ENCODE peak calls at places on chromosomes 2 and 18, in five cellular contexts. E, Z, V, M and O are unnamed samples.

GRCh38 chr2:165899311-165899710 is 54.3 kb downstream of the TTC21B start:
- DNase-seq in V (no peak), Z (no peak), E (no peak), M (no peak), O (no peak)

GRCh38 chr2:240686460-240686859 is 3.8 kb upstream of the AQP12B start:
- DNase-seq in Z (no peak), V (no peak), M (no peak), E (no peak), O (no peak)

GRCh38 chr2:10297950-10298349 is 4.8 kb upstream of the HPCAL1 start:
- DNase-seq in E (no peak), V (no peak), Z (peak), M (no peak), O (no peak)

GRCh38 chr2:126808929-126809328 is 89.8 kb upstream of the TEX51 start:
- DNase-seq in M (no peak), Z (no peak), V (peak), E (no peak), O (no peak)

GRCh38 chr18:57569133-57569532 is 17.4 kb downstream of the FECH start:
- DNase-seq in E (no peak), Z (no peak), M (no peak), V (no peak), O (no peak)

GRCh38 chr2:187165936-187166335 is 282.1 kb downstream of the CALCRL start:
- DNase-seq in Z (no peak), V (no peak), M (no peak), E (no peak), O (no peak)

GRCh38 chr2:226334981-226335720 is 464.5 kb downstream of the IRS1 start:
- DNase-seq in Z (peak), V (no peak), E (no peak), M (no peak), O (no peak)

GRCh38 chr2:209431701-209432100 is 7.9 kb downstream of the MAP2 start:
- DNase-seq in Z (no peak), V (no peak), M (no peak), E (no peak), O (no peak)

GRCh38 chr2:197158591-197159550 is 151.7 kb downstream of the ANKRD44 start:
- DNase-seq in M (no peak), E (no peak), Z (peak), V (no peak), O (no peak)

GRCh38 chr2:85058619-85058941 is 74.6 kb upstream of the TCF7L1 start:
- DNase-seq in V (no peak), Z (peak), M (no peak), E (no peak), O (no peak)

GRCh38 chr2:219273887-219274391 is 5.2 kb upstream of the DNAJB2 start:
- DNase-seq in V (no peak), M (no peak), Z (no peak), E (no peak), O (no peak)

GRCh38 chr18:11736656-11737055 is 47.6 kb downstream of the GNAL start:
- DNase-seq in Z (no peak), E (no peak), V (no peak), M (no peak), O (no peak)

GRCh38 chr2:153834662-153835061 is 37.1 kb upstream of the GALNT13 start:
- DNase-seq in V (no peak), Z (peak), M (no peak), E (no peak), O (no peak)

GRCh38 chr2:240142859-240143258 is 2.4 kb upstream of the OTOS start:
- DNase-seq in E (no peak), M (no peak), Z (no peak), V (no peak), O (no peak)

GRCh38 chr2:47778698-47779415 is 4.1 kb upstream of the MSH6 start:
- DNase-seq in M (no peak), Z (no peak), E (no peak), V (no peak), O (no peak)

GRCh38 chr2:45714679-45715078 is 63.2 kb downstream of the PRKCE start:
- DNase-seq in M (no peak), E (no peak), Z (no peak), V (no peak), O (no peak)

GRCh38 chr2:118539290-118539689 is 308.2 kb downstream of the EN1 start:
- DNase-seq in E (peak), M (no peak), Z (peak), V (no peak), O (peak)

GRCh38 chr2:771538-771937 is 94.3 kb upstream of the TMEM18 start:
- DNase-seq in M (no peak), E (no peak), Z (no peak), V (no peak), O (no peak)

GRCh38 chr18:55189972-55190371 is 230.7 kb upstream of the CCDC68 start:
- DNase-seq in Z (no peak), E (no peak), M (no peak), V (peak), O (no peak)

GRCh38 chr2:201532686-201533304 is 81.3 kb downstream of the STRADB start:
- DNase-seq in Z (no peak), E (no peak), M (peak), V (no peak), O (no peak)

GRCh38 chr18:427005-427404 is 73.5 kb downstream of the COLEC12 start:
- DNase-seq in V (no peak), Z (no peak), E (no peak), M (no peak), O (no peak)

GRCh38 chr2:4780679-4781078 is 911.5 kb upstream of the SOX11 start:
- DNase-seq in Z (no peak), V (no peak), M (no peak), E (no peak), O (no peak)

GRCh38 chr2:15554525-15555218 is 6.5 kb downstream of the NBAS start:
- DNase-seq in M (no peak), V (no peak), Z (no peak), E (no peak), O (no peak)

GRCh38 chr2:161580426-161580825 is 43.8 kb upstream of the SLC4A10 start:
- DNase-seq in E (no peak), M (no peak), V (no peak), Z (no peak), O (no peak)

GRCh38 chr18:55319517-55319905 is 268.5 kb downstream of the TCF4 start:
- DNase-seq in Z (no peak), M (no peak), V (no peak), E (no peak), O (no peak)

GRCh38 chr2:32357545-32358482 is 991 bp downstream of the BIRC6 start:
- DNase-seq in M (no peak), V (peak), Z (peak), E (peak), O (peak)

GRCh38 chr2:32369222-32369621 is 12.4 kb downstream of the BIRC6 start:
- DNase-seq in Z (no peak), V (no peak), M (no peak), E (no peak), O (no peak)

GRCh38 chr2:32360416-32360815 is 3.6 kb downstream of the BIRC6 start:
- DNase-seq in Z (no peak), M (no peak), E (no peak), V (no peak), O (no peak)

GRCh38 chr2:32366595-32366994 is 9.8 kb downstream of the BIRC6 start:
- DNase-seq in V (no peak), E (no peak), M (no peak), Z (no peak), O (no peak)

DNA sequence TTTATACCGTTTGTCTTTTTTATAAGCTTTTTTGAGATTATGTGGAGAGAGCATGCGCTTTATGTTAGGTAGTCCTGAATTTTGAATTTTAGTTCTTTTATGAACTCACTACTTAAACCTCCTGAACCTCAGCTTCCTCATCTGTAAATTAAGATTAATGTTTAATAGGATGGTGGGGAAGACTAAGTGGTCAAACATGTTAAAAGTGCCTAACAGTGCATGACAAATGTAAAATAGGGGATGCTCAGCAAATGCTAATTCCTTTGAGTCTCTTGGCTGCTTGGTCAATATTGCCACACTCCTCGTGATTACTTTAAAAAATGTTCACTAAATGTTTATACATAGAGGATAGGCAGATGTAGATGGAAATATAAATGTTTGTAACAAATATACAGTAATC is 6.8 kb downstream of the BIRC6 start:
- DNase-seq in V (no peak), E (no peak), M (no peak), Z (no peak), O (no peak)
- TF ChIP-seq SUZ12 in V (no peak), E (no peak), M (no peak), Z (no peak), O (no peak)

DNA sequence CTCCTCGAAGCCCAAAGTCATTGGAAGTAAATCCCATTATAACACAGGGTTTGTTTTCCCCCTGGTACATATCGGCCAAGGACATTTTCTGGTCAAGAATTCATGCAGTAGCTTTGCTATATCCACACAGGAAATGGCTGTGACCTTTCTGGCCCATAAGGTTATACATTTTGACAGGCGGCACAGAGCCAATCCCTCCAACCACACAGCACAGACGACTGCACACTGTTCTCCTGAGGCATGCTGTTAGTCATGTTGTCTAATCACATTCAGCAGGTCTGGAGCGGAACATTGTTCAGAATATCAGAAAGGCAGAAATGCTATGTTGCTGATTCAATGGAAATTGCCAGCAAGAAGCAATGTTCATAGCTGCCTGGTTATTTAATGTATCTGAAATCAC is 742.3 kb upstream of the SLC8A1 start:
- DNase-seq in M (no peak), V (no peak), E (no peak), Z (peak), O (no peak)
- TF ChIP-seq SUZ12 in M (no peak), V (no peak), E (no peak), Z (no peak), O (no peak)

GRCh38 chr2:133839677-133840076 is 271.4 kb upstream of the NCKAP5 start:
- DNase-seq in E (no peak), Z (no peak), V (no peak), M (no peak), O (no peak)

GRCh38 chr2:133840761-133841160 is 272.5 kb upstream of the NCKAP5 start:
- DNase-seq in M (no peak), V (no peak), Z (no peak), E (no peak), O (no peak)

GRCh38 chr2:133837441-133838090 is 269.3 kb upstream of the NCKAP5 start:
- DNase-seq in V (no peak), Z (no peak), M (no peak), E (no peak), O (no peak)

GRCh38 chr2:133836691-133837090 is 268.4 kb upstream of the NCKAP5 start:
- DNase-seq in M (no peak), Z (no peak), V (no peak), E (no peak), O (no peak)

DNA sequence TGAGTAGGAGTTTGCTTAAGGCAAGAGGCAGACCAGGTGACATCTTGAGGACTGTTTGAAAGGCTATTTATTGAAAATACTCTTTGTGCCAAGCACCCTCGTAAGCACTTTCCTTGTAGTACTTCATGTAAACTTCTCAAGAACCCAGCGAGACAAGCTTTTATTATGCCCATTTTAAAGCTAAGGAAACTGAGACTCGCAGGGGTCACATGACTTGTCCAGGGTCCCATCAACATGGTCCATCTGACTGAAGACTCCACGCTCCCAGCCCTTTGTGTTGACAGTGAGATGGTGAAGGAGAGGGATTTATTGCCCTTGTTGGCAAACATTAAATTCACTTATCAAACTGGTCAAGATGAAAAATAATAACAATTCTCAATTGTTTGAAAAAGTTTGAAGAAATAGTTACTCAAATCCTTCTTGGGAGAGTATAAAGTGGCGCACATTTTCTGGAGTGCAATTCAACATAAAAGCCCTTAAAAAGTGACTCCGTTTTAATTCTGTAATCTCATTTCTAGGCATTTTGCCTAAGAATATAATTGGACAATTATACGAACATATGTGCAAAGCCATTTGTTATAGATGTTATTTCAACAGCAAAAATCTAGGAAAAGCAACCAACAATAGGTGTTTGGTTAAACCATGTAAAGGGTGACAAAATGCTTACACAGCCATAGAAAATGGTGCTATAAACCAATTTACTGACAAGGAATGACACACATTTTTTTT is 270.5 kb upstream of the NCKAP5 start:
- DNase-seq in E (no peak), M (no peak), V (no peak), Z (no peak), O (no peak)
- TF ChIP-seq SUZ12 in E (no peak), M (no peak), V (no peak), Z (no peak), O (no peak)

GRCh38 chr2:163717474-163717873 is 18.3 kb downstream of the FIGN start:
- DNase-seq in M (no peak), V (no peak), Z (peak), E (no peak), O (no peak)
- TF ChIP-seq SUZ12 in M (no peak), V (no peak), Z (no peak), E (no peak), O (no peak)

DNA sequence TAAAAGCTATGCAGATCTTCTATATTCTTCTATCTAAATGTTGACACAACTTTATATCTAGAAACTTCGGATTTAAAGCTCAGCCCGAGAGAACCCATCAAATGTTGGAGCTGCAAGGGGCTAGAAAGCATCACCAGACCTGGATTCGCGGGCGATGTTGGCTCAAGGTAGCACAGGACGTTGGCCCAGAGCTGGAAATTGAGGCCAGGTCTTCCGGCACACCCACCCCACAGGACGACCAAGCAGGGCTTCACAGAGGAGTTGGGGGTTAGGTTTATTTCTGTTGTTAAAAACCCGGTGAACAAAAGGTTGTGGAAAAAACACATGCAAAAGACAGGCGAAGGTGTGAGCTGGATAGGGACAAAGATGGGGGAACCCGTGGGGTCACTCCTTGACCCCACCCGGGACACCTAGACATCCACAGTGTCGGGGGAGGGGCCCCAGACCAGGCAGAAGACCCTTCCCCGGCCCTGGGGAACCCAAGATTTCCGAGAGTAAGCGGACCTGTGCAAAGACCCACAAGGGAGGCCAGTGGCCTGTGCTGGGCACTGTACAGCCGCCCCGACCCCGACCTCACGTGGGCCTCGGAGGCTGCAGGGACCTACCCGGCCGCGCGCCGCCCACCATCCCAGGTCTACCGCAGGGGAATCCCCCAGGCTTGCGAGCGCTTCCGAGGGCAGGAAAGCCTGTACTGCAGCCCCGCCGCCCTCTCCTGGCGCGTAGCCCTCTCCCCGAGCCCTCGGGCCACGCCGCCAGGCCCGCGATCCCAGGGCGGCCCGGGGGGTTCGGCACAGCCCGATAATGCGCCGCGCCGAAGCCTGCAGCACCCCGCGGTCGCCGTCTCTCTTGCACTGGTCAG is 1.8 kb upstream of the AGBL5 start:
- DNase-seq in Z (no peak), V (peak), E (no peak), M (no peak), O (peak)
- TF ChIP-seq SUZ12 in Z (no peak), V (no peak), E (peak), M (no peak), O (no peak)

GRCh38 chr2:20176760-20177159 is 48.2 kb downstream of the SDC1 start:
- DNase-seq in Z (no peak), E (no peak), V (no peak), M (no peak), O (no peak)
- TF ChIP-seq SUZ12 in Z (no peak), E (no peak), V (no peak), M (no peak), O (no peak)

GRCh38 chr2:207772844-207773205 is 3.1 kb upstream of the FZD5 start:
- DNase-seq in M (no peak), Z (no peak), E (no peak), V (no peak), O (no peak)

GRCh38 chr2:207772081-207772843 is 2.6 kb upstream of the FZD5 start:
- DNase-seq in Z (no peak), V (no peak), E (no peak), M (no peak), O (no peak)

GRCh38 chr2:207771421-207771820 is 1.7 kb upstream of the FZD5 start:
- DNase-seq in V (no peak), Z (no peak), E (no peak), M (no peak), O (no peak)

GRCh38 chr2:207768891-207769596 is 662 bp downstream of the FZD5 start:
- DNase-seq in M (no peak), Z (peak), E (peak), V (no peak), O (peak)

GRCh38 chr2:207770602-207771404 is 1.1 kb upstream of the FZD5 start:
- DNase-seq in M (no peak), V (no peak), Z (no peak), E (peak), O (no peak)
- TF ChIP-seq SUZ12 in M (no peak), V (no peak), Z (no peak), E (no peak), O (no peak)